ENCODE peak calls at places on chromosomes 16 and 17, in nine cellular contexts. A is pancreas; K is ovary; S is CD8-positive, alpha-beta memory T cell; X is mucosa of descending colon; U is fibroblast of lung; Z is AG10803; G is PC-3; V is fibroblast of mammary gland. R is an unnamed sample.

GRCh38 chr17:74362811-74363498 is 1.3 kb upstream of the BTBD17 start:
- DNase-seq in Z (no peak), U (no peak), A (no peak), K (no peak), S (no peak), G (no peak), V (no peak), X (no peak), R (no peak)

GRCh38 chr16:46949216-46949892 is 24.1 kb downstream of the DNAJA2 start:
- DNase-seq in V (no peak), Z (no peak), G (no peak), A (no peak), U (no peak), X (no peak), K (no peak), S (no peak), R (no peak)

GRCh38 chr17:73798111-73798748 is 154.0 kb upstream of the SDK2 start:
- DNase-seq in V (peak; percentile 100), G (peak; percentile 97), U (peak; percentile 94), X (no peak), Z (peak; percentile 99), S (no peak), K (no peak), A (peak; percentile 36), R (no peak)

GRCh38 chr16:31869511-31870201 is 4.0 kb upstream of the ZNF267 start:
- DNase-seq in A (no peak), V (peak; percentile 91), U (peak; percentile 80), X (no peak), Z (peak; percentile 66), S (peak; percentile 66), G (peak; percentile 69), K (no peak), R (peak; percentile 96)

GRCh38 chr17:12362853-12363252 is 302.8 kb upstream of the MYOCD start:
- DNase-seq in K (no peak), U (no peak), S (no peak), A (no peak), V (no peak), X (no peak), Z (no peak), G (no peak), R (no peak)

GRCh38 chr16:53433930-53434435 is 288 bp upstream of the RBL2 start:
- DNase-seq in G (peak; percentile 68), K (no peak), U (no peak), S (peak; percentile 74), A (no peak), Z (no peak), X (no peak), V (peak; percentile 75), R (peak; percentile 59)

GRCh38 chr17:30824002-30824355 is 513 bp downstream of the CRLF3 start:
- DNase-seq in K (peak; percentile 45), V (no peak), Z (no peak), S (peak; percentile 30), G (no peak), A (no peak), X (no peak), U (peak; percentile 19), R (no peak)

GRCh38 chr16:30930160-30930571 is 6.8 kb downstream of the FBXL19 start:
- DNase-seq in U (no peak), S (no peak), A (no peak), K (no peak), Z (no peak), V (no peak), X (no peak), G (no peak), R (no peak)

GRCh38 chr17:17179371-17179827 is 26.7 kb downstream of the PLD6 start:
- DNase-seq in A (no peak), G (no peak), S (no peak), U (peak; percentile 28), V (no peak), X (no peak), K (no peak), Z (no peak), R (no peak)

GRCh38 chr16:28610595-28611270 is 889 bp upstream of the SULT1A1 start:
- DNase-seq in G (no peak), V (no peak), S (no peak), Z (no peak), K (no peak), U (no peak), A (no peak), X (no peak), R (no peak)

GRCh38 chr17:38883592-38884526 is 14.0 kb downstream of the LASP1 start:
- DNase-seq in X (no peak), Z (no peak), S (no peak), A (no peak), G (no peak), U (peak; percentile 57), K (no peak), V (peak; percentile 36), R (peak; percentile 60)

GRCh38 chr17:38881600-38882191 is 11.8 kb downstream of the LASP1 start:
- DNase-seq in U (peak; percentile 58), A (no peak), G (no peak), K (peak; percentile 90), V (peak; percentile 74), Z (peak; percentile 40), X (peak; percentile 73), S (peak; percentile 35), R (no peak)

GRCh38 chr17:38877130-38877851 is 7.4 kb downstream of the LASP1 start:
- DNase-seq in A (no peak), Z (no peak), S (no peak), G (no peak), U (no peak), K (peak; percentile 31), V (no peak), X (peak; percentile 73), R (peak; percentile 87)

GRCh38 chr17:38875477-38876080 is 5.7 kb downstream of the LASP1 start:
- DNase-seq in K (peak; percentile 30), A (no peak), G (no peak), V (no peak), S (no peak), Z (no peak), U (no peak), X (peak; percentile 10), R (no peak)

DNA sequence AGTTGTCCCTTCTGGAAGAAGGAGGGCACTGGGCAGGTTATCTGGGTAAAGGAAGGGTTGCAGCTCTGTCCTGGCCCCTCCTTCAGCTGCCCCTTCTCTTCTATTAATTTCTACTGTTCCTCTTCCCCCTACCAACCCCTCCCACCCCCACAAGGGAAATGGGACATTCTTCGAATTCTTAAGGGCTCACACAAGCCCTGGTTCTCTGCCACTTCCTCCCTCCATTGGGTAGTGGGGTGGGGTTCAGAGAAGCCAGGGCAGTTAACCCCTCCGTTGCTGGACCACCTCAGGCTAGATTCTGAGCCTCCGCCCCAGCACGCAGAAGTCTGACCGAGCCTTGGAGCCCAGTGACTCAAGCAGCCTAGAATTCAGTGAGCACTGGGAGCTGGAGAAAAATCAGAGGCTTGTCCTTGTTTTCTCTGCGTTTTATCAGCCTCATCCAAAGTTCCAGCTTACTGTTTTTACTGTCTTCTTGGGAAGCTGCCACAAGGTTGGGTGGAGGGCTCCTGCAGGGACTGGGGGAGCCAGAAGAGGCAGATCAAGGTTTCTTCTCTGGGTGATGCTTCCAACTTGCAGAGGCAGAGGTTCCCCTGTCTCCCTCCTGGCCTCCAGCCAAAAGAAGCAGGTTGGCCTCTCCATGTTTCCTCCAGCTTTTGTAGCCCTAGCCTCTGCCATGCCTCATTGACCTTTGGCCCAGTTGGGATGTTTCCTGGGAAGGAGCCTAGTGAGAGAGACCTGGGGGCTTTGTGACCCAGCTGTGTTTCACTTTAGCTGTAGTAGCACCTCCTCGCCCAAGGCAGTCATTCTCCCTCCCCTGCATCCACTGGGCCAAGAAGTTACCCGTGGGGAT is 10.2 kb downstream of the LASP1 start:
- DNase-seq in G (peak; percentile 90), K (peak; percentile 69), U (peak; percentile 89), Z (peak; percentile 85), V (peak; percentile 76), S (no peak), A (peak; percentile 63), X (peak; percentile 48), R (no peak)
- H3K4me3 ChIP-seq in G (peak overlapping the region; percentile 50), K (no peak overlapping the region), U (no peak overlapping the region), Z (peak overlapping the region; percentile 23), V (no peak overlapping the region), S (peak overlapping the region; percentile 51), A (no peak overlapping the region), X (no peak overlapping the region), R (no peak overlapping the region)

GRCh38 chr16:83211711-83212110 is 584.9 kb downstream of the CDH13 start:
- DNase-seq in V (no peak), X (no peak), S (no peak), G (no peak), Z (no peak), K (no peak), A (no peak), U (no peak), R (no peak)
- H3K4me3 ChIP-seq in V (no peak overlapping the region), X (no peak overlapping the region), S (no peak overlapping the region), G (no peak overlapping the region), Z (no peak overlapping the region), K (no peak overlapping the region), A (no peak overlapping the region), U (no peak overlapping the region), R (no peak overlapping the region)

GRCh38 chr17:46841561-46842379 is 9.6 kb upstream of the WNT9B start:
- DNase-seq in X (no peak), V (no peak), U (no peak), G (peak; percentile 46), A (no peak), K (no peak), S (no peak), Z (no peak), R (no peak)
- H3K4me3 ChIP-seq in X (no peak overlapping the region), V (no peak overlapping the region), U (no peak overlapping the region), G (peak overlapping the region; percentile 23), A (no peak overlapping the region), K (no peak overlapping the region), S (no peak overlapping the region), Z (peak overlapping the region; percentile 47), R (no peak overlapping the region)

GRCh38 chr17:80187493-80187892 is 17.7 kb downstream of the CARD14 start:
- DNase-seq in U (no peak), G (peak; percentile 73), Z (peak; percentile 29), S (no peak), V (peak; percentile 61), K (peak; percentile 71), A (peak; percentile 64), X (peak; percentile 80), R (no peak)

GRCh38 chr17:80185968-80186367 is 16.1 kb downstream of the CARD14 start:
- DNase-seq in U (no peak), Z (no peak), K (no peak), X (no peak), V (no peak), S (no peak), G (no peak), A (no peak), R (no peak)

GRCh38 chr17:80184423-80184714 is 14.5 kb downstream of the CARD14 start:
- DNase-seq in U (no peak), K (no peak), X (no peak), V (no peak), A (no peak), G (no peak), Z (no peak), S (no peak), R (no peak)

GRCh38 chr17:80189611-80190010 is 19.8 kb downstream of the CARD14 start:
- DNase-seq in Z (no peak), S (no peak), A (no peak), X (no peak), V (no peak), U (no peak), G (no peak), K (no peak), R (no peak)

DNA sequence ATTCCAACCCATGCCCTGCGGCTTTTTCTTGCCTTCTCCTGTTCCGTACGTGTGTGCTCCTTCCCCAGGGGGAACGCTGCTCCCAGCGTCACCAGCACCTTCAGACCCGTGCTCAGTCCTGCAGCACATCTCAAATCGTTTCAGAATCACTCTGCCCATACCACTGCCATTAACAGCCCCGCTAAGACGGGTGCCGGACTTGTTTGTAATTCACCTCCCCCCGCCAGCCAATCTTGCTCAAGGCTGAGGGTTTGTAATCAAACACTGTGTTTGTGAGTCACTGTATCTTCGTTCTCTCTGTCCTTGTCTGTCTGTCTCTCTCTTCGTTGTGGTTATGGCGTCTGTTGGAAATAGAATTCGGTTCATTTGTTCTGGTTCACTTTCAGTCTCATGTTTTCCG is 17.3 kb downstream of the CARD14 start:
- DNase-seq in Z (peak; percentile 39), A (no peak), U (peak; percentile 45), S (no peak), K (no peak), X (no peak), V (peak; percentile 76), G (peak; percentile 71), R (no peak)
- H3K4me3 ChIP-seq in Z (peak overlapping the region; percentile 40), A (no peak overlapping the region), U (peak overlapping the region; percentile 33), S (no peak overlapping the region), K (no peak overlapping the region), X (no peak overlapping the region), V (peak overlapping the region; percentile 54), G (peak overlapping the region; percentile 66), R (no peak overlapping the region)